ENCODE peak calls at places on chromosomes 12 and 14, in eight cellular contexts. K, S, H, R, A, M, D and P are unnamed samples.

GRCh38 chr12:90572778-90573177 is 382.2 kb downstream of the CCER1 start:
- DNase-seq in M (no peak), S (no peak), H (no peak), D (no peak), K (no peak), R (no peak), A (no peak), P (no peak)

GRCh38 chr12:49109631-49110172 is 945 bp downstream of the LMBR1L start:
- DNase-seq in K (no peak), S (no peak), A (no peak), R (no peak), D (no peak), H (no peak), M (no peak), P (no peak)

GRCh38 chr12:9118161-9118560 is 2.4 kb upstream of the A2M start:
- DNase-seq in M (peak; percentile 49), S (no peak), D (no peak), K (no peak), H (no peak), R (no peak), A (no peak), P (no peak)

GRCh38 chr12:1691123-1692007 is 495 bp downstream of the ADIPOR2 start:
- DNase-seq in S (peak; percentile 93), K (peak; percentile 49), D (no peak), A (peak; percentile 65), R (no peak), M (no peak), H (peak; percentile 78), P (peak; percentile 73)

GRCh38 chr12:132853285-132854092 is 24.8 kb upstream of the GOLGA3 start:
- DNase-seq in D (no peak), M (no peak), S (no peak), A (no peak), R (no peak), K (no peak), H (no peak), P (no peak)

GRCh38 chr14:94769413-94770250 is at the start of gene GSC:
- DNase-seq in K (peak; percentile 17), H (no peak), M (no peak), D (no peak), R (no peak), S (peak; percentile 62), A (no peak), P (no peak)

GRCh38 chr12:109734219-109735000 is 20.8 kb downstream of the FAM222A start:
- DNase-seq in K (peak; percentile 9), D (no peak), A (no peak), H (peak; percentile 78), S (peak; percentile 71), R (no peak), M (no peak), P (peak; percentile 37)

GRCh38 chr12:76083761-76084276 is 666 bp downstream of the NAP1L1 start:
- DNase-seq in M (no peak), D (no peak), R (no peak), H (peak; percentile 79), K (peak; percentile 66), A (peak; percentile 87), S (peak; percentile 93), P (peak; percentile 84)

GRCh38 chr12:52817003-52817698 is 3.2 kb upstream of the KRT4 start:
- DNase-seq in A (no peak), H (no peak), K (no peak), R (no peak), D (no peak), M (no peak), S (peak; percentile 39), P (no peak)

GRCh38 chr12:85424581-85425348 is 144.7 kb downstream of the ALX1 start:
- DNase-seq in H (no peak), D (peak; percentile 21), S (no peak), R (no peak), M (peak; percentile 15), A (peak; percentile 8), K (peak; percentile 51), P (no peak)

GRCh38 chr12:64270411-64270810 is 48.3 kb upstream of the KICS2 start:
- DNase-seq in R (no peak), D (no peak), A (no peak), K (no peak), H (no peak), S (no peak), M (no peak), P (no peak)

GRCh38 chr14:106562451-106562850 is 1036.1 kb downstream of the TMEM121 start:
- DNase-seq in R (no peak), K (no peak), M (no peak), H (no peak), S (no peak), D (no peak), A (no peak), P (no peak)

DNA sequence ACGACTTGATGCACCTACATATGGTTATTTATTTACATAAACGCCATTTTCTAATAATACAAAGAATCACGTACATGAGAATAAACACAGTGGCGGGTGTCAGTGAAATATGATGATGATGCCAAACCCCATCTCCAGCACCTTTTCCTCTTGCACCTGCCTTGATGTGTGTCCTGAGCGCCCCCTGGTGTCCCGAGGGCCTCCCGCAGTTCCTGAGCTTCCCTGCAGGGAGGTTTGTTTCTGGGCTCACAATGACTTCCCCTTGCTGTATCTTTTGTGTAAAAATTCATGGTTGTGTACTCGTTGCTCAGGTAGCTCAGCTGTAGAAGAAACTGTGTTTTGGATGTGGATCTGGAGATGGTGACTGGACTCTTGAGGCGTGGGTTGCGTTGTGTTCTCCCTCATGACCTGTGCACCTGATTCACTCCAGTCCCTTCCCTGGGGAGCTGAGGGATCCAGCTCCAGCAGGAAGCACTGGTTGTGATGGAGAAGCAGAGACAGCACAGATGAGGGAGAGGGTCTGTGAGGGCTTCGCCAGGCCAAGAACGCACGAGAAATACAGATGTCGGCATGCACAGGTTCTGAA is 1037.8 kb downstream of the TMEM121 start:
- DNase-seq in S (peak; percentile 84), D (no peak), H (no peak), R (no peak), M (no peak), K (peak; percentile 54), A (peak; percentile 59), P (no peak)
- TF ChIP-seq CTCF in S (peak; percentile 69), D (no peak), H (no peak), R (no peak), M (peak; percentile 96), K (peak; percentile 25), A (peak; percentile 61), P (peak; percentile 25)

DNA sequence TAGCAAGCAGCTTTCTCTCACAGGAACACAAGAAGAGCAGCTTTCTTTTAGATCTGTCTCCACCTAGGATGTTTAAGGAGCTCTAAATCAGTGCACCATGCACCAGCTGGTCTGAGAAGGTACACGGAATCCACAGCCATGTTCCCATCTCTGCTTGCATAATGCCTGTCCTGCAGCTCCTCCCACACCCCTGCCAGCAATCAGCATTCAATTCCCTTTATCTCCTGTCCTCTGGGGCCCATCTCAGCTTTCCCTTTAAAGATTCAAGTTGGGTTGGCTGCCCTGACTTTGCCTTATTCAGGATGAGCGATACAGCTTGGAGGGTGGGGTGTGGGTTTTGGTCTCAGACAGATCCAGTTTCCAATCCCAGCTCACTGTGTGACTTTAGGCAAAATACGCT is 826.3 kb downstream of the BCL11B start:
- DNase-seq in R (no peak), A (no peak), M (no peak), D (no peak), S (no peak), K (no peak), H (no peak), P (no peak)
- H3K9me3 ChIP-seq in R (no peaks in the 10 kb centered on the region), A (no peaks in the 10 kb centered on the region), M (no peaks in the 10 kb centered on the region), D (no peaks in the 10 kb centered on the region), S (no peaks in the 10 kb centered on the region), K (no peaks in the 10 kb centered on the region), H (no peaks in the 10 kb centered on the region), P (no peaks in the 10 kb centered on the region)

GRCh38 chr14:74618078-74618952 is 6.3 kb upstream of the LTBP2 start:
- DNase-seq in S (peak; percentile 87), H (no peak), A (no peak), D (peak; percentile 88), M (no peak), R (no peak), K (peak; percentile 46), P (no peak)

GRCh38 chr14:74621556-74621955 is 9.5 kb upstream of the LTBP2 start:
- DNase-seq in H (no peak), A (no peak), R (no peak), K (no peak), D (no peak), M (no peak), S (no peak), P (no peak)

GRCh38 chr14:74620923-74621322 is 8.9 kb upstream of the LTBP2 start:
- DNase-seq in D (no peak), S (no peak), A (no peak), R (no peak), H (no peak), K (no peak), M (no peak), P (no peak)

GRCh38 chr14:74620497-74620921 is 8.5 kb upstream of the LTBP2 start:
- DNase-seq in S (no peak), M (no peak), H (no peak), K (no peak), A (peak; percentile 59), R (no peak), D (peak; percentile 90), P (no peak)

DNA sequence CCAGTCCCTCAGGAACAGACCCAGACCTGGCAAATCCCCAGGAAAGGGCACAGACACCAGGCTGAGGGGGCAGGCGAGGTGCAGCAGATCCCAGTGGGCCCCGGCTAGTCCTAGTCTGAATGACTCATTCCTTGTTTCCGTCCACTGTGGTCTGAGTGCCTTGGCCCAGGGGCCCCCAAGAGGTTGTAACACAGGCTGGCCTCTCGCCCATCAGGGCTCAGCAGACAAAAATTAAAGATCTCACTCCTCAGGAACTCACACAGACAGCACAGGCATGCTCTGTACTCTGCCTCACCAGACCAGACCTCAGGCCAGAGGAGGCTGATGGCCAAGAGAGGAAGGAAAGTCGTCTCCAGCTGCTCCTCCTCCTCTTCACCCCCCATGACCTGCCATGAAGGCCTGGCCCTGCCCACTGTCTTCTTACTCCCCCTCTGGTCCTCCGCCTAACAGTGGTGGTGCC is 7.7 kb upstream of the LTBP2 start:
- DNase-seq in H (peak; percentile 94), R (no peak), K (peak; percentile 59), D (no peak), S (no peak), A (peak; percentile 63), M (no peak), P (no peak)
- TF ChIP-seq POLR2AphosphoS5 in H (peak; percentile 39), R (peak; percentile 83), K (peak; percentile 26), D (peak; percentile 41), S (no peak), A (no peak), M (no peak), P (no peak)

GRCh38 chr14:53152627-53152908 is 555 bp downstream of the DDHD1 start:
- DNase-seq in H (no peak), K (no peak), D (no peak), S (no peak), R (no peak), M (no peak), A (no peak), P (no peak)

GRCh38 chr14:53152909-53153701 is at the start of gene DDHD1:
- DNase-seq in D (peak; percentile 48), M (peak; percentile 51), R (no peak), H (peak; percentile 86), S (peak; percentile 95), A (peak; percentile 85), K (peak; percentile 82), P (peak; percentile 81)

GRCh38 chr14:53151523-53151866 is 1.6 kb downstream of the DDHD1 start:
- DNase-seq in A (no peak), H (no peak), R (no peak), K (no peak), M (no peak), D (no peak), S (no peak), P (no peak)

GRCh38 chr14:53153702-53154112 is 584 bp upstream of the DDHD1 start:
- DNase-seq in K (no peak), A (no peak), H (no peak), D (no peak), S (no peak), M (no peak), R (no peak), P (no peak)

GRCh38 chr14:53151867-53152626 is 1.1 kb downstream of the DDHD1 start:
- DNase-seq in K (peak; percentile 61), D (peak; percentile 34), S (peak; percentile 94), A (peak; percentile 34), H (peak; percentile 74), M (no peak), R (no peak), P (peak; percentile 87)
- TF ChIP-seq CTCF in K (no peak), D (peak; percentile 3), S (no peak), A (peak; percentile 6), H (peak; percentile 13), M (peak; percentile 10), R (no peak), P (no peak)